ENCODE peak calls at places on chromosomes 16 and 17, in ten cellular contexts. Q, N, A, O, X, C, R, M, G and W are unnamed samples.

GRCh38 chr16:69326172-69326873 is 4.1 kb downstream of the PDF start:
- DNase-seq in Q (no peak), N (no peak), A (no peak), O (no peak), X (peak; percentile 62), C (no peak), R (no peak), M (no peak), G (no peak), W (peak; percentile 15)

GRCh38 chr17:31487648-31488263 is 96.3 kb downstream of the RAB11FIP4 start:
- DNase-seq in Q (peak; percentile 97), N (peak; percentile 49), A (peak; percentile 97), O (peak; percentile 40), X (peak; percentile 96), C (peak; percentile 99), R (no peak), M (peak; percentile 84), G (peak; percentile 68), W (peak; percentile 89)

GRCh38 chr16:12206031-12206748 is 229.7 kb downstream of the SNX29 start:
- DNase-seq in Q (no peak), N (no peak), A (no peak), O (no peak), X (no peak), C (no peak), R (no peak), M (no peak), G (no peak), W (no peak)

GRCh38 chr16:964696-965395 is 5.9 kb downstream of the LMF1 start:
- DNase-seq in Q (no peak), N (no peak), A (peak; percentile 56), O (no peak), X (peak; percentile 36), C (no peak), R (no peak), M (no peak), G (no peak), W (no peak)

GRCh38 chr17:58358408-58359172 is 6.6 kb upstream of the SUPT4H1 start:
- DNase-seq in Q (no peak), N (no peak), A (no peak), O (no peak), X (no peak), C (no peak), R (no peak), M (no peak), G (no peak), W (no peak)

GRCh38 chr17:5424909-5425308 is 4.9 kb downstream of the RPAIN start:
- DNase-seq in Q (no peak), N (no peak), A (no peak), O (no peak), X (no peak), C (no peak), R (no peak), M (no peak), G (no peak), W (no peak)

GRCh38 chr17:80347536-80347935 is 67.4 kb upstream of the ENDOV start:
- DNase-seq in Q (no peak), N (no peak), A (no peak), O (no peak), X (no peak), C (no peak), R (no peak), M (no peak), G (no peak), W (no peak)

GRCh38 chr17:65914784-65915342 is 277.1 kb downstream of the CEP112 start:
- DNase-seq in Q (peak; percentile 63), N (no peak), A (no peak), O (no peak), X (no peak), C (peak; percentile 65), R (no peak), M (no peak), G (no peak), W (no peak)

GRCh38 chr16:7090628-7091115 is 242.0 kb upstream of the RBFOX1 start:
- DNase-seq in Q (no peak), N (no peak), A (no peak), O (no peak), X (no peak), C (no peak), R (no peak), M (no peak), G (no peak), W (no peak)

GRCh38 chr16:23148513-23149266 is 562 bp downstream of the USP31 start:
- DNase-seq in Q (peak; percentile 41), N (peak; percentile 12), A (peak; percentile 93), O (peak; percentile 62), X (peak; percentile 83), C (peak; percentile 63), R (peak; percentile 56), M (peak; percentile 79), G (peak; percentile 64), W (peak; percentile 72)

GRCh38 chr17:55089955-55090573 is 121.5 kb downstream of the STXBP4 start:
- DNase-seq in Q (no peak), N (no peak), A (no peak), O (peak; percentile 26), X (peak; percentile 11), C (peak; percentile 36), R (peak; percentile 28), M (no peak), G (no peak), W (no peak)

GRCh38 chr16:89481556-89481955 is 8.8 kb downstream of the ANKRD11 start:
- DNase-seq in Q (no peak), N (no peak), A (no peak), O (no peak), X (no peak), C (no peak), R (no peak), M (no peak), G (no peak), W (no peak)

GRCh38 chr17:39036009-39036408 is 68.8 kb upstream of the FBXO47 start:
- DNase-seq in Q (no peak), N (no peak), A (no peak), O (no peak), X (no peak), C (no peak), R (no peak), M (no peak), G (no peak), W (no peak)

GRCh38 chr17:50853781-50854180 is 12.4 kb downstream of the TOB1 start:
- DNase-seq in Q (no peak), N (no peak), A (no peak), O (no peak), X (no peak), C (no peak), R (no peak), M (no peak), G (no peak), W (peak; percentile 18)

GRCh38 chr17:50856431-50856830 is 9.7 kb downstream of the TOB1 start:
- DNase-seq in Q (no peak), N (no peak), A (no peak), O (no peak), X (no peak), C (no peak), R (no peak), M (no peak), G (no peak), W (no peak)

GRCh38 chr17:50850640-50851039 is 15.3 kb downstream of the WFIKKN2 start:
- DNase-seq in Q (no peak), N (no peak), A (no peak), O (no peak), X (no peak), C (no peak), R (no peak), M (no peak), G (no peak), W (no peak)

GRCh38 chr17:50855708-50856330 is 10.3 kb downstream of the TOB1 start:
- DNase-seq in Q (no peak), N (no peak), A (no peak), O (no peak), X (no peak), C (no peak), R (no peak), M (no peak), G (no peak), W (no peak)

GRCh38 chr17:50853015-50853615 is 13.0 kb downstream of the TOB1 start:
- DNase-seq in Q (no peak), N (no peak), A (no peak), O (no peak), X (no peak), C (no peak), R (no peak), M (no peak), G (no peak), W (no peak)
- TF ChIP-seq CTCF in Q (no peak), N (no peak), A (no peak), O (no peak), X (no peak), C (no peak), R (no peak), M (no peak), G (no peak), W (no peak)

GRCh38 chr16:67283039-67283825 is 3.9 kb downstream of the PLEKHG4 start:
- DNase-seq in Q (no peak), N (no peak), A (no peak), O (peak; percentile 38), X (no peak), C (no peak), R (peak; percentile 33), M (no peak), G (no peak), W (no peak)
- TF ChIP-seq CTCF in Q (no peak), N (no peak), A (no peak), O (no peak), X (no peak), C (no peak), R (peak; percentile 17), M (no peak), G (no peak), W (no peak)

GRCh38 chr17:75108193-75108592 is 1.6 kb upstream of the ARMC7 start:
- DNase-seq in Q (no peak), N (no peak), A (no peak), O (no peak), X (no peak), C (no peak), R (no peak), M (no peak), G (no peak), W (no peak)

GRCh38 chr17:75111777-75112176 is 2.0 kb downstream of the ARMC7 start:
- DNase-seq in Q (no peak), N (no peak), A (no peak), O (no peak), X (no peak), C (no peak), R (no peak), M (no peak), G (no peak), W (no peak)

GRCh38 chr17:75110307-75110937 is 653 bp downstream of the ARMC7 start:
- DNase-seq in Q (no peak), N (no peak), A (peak; percentile 82), O (no peak), X (peak; percentile 51), C (no peak), R (no peak), M (no peak), G (no peak), W (no peak)

GRCh38 chr17:75109047-75109406 is 742 bp upstream of the ARMC7 start:
- DNase-seq in Q (no peak), N (no peak), A (no peak), O (no peak), X (no peak), C (peak; percentile 45), R (no peak), M (no peak), G (no peak), W (no peak)

GRCh38 chr17:75109407-75110236 is at the start of gene ARMC7:
- DNase-seq in Q (peak; percentile 92), N (peak; percentile 87), A (peak; percentile 98), O (peak; percentile 82), X (peak; percentile 95), C (peak; percentile 97), R (peak; percentile 81), M (peak; percentile 92), G (peak; percentile 90), W (peak; percentile 92)
- TF ChIP-seq CTCF in Q (no peak), N (no peak), A (peak; percentile 3), O (no peak), X (no peak), C (no peak), R (no peak), M (no peak), G (no peak), W (no peak)

GRCh38 chr17:8326591-8327583 is 12.8 kb upstream of the ODF4 start:
- DNase-seq in Q (no peak), N (peak; percentile 26), A (peak; percentile 80), O (peak; percentile 61), X (no peak), C (peak; percentile 47), R (peak; percentile 26), M (peak; percentile 57), G (peak; percentile 47), W (no peak)
- TF ChIP-seq CTCF in Q (no peak), N (no peak), A (no peak), O (no peak), X (no peak), C (no peak), R (no peak), M (no peak), G (no peak), W (no peak)